ENCODE peak calls at places on chromosome 21, in seven cellular contexts. One of them, this sample, is unnamed.

GRCh38 chr21:38811257-38811656 is 5.5 kb downstream of the ETS2 start:
- DNase-seq in CD8-positive, alpha-beta T cell: no peak
- DNase-seq in GM10248: no peak
- DNase-seq in lung: no peak
- DNase-seq in RWPE1: peak; percentile 79
- DNase-seq in neural crest cell: no peak
- DNase-seq in glutamatergic neuron: no peak
- DNase-seq in this sample: no peak

GRCh38 chr21:34770581-34770980 is 101.8 kb downstream of the CLIC6 start:
- DNase-seq in CD8-positive, alpha-beta T cell: no peak
- DNase-seq in GM10248: no peak
- DNase-seq in lung: no peak
- DNase-seq in RWPE1: no peak
- DNase-seq in neural crest cell: no peak
- DNase-seq in glutamatergic neuron: no peak
- DNase-seq in this sample: no peak

GRCh38 chr21:31798842-31799691 is 67.1 kb upstream of the SCAF4 start:
- DNase-seq in CD8-positive, alpha-beta T cell: no peak
- DNase-seq in GM10248: no peak
- DNase-seq in lung: peak; percentile 31
- DNase-seq in RWPE1: peak; percentile 26
- DNase-seq in neural crest cell: no peak
- DNase-seq in glutamatergic neuron: no peak
- DNase-seq in this sample: no peak

GRCh38 chr21:42830456-42831455 is 48.6 kb downstream of the WDR4 start:
- DNase-seq in CD8-positive, alpha-beta T cell: peak; percentile 56
- DNase-seq in GM10248: no peak
- DNase-seq in lung: no peak
- DNase-seq in RWPE1: no peak
- DNase-seq in neural crest cell: no peak
- DNase-seq in glutamatergic neuron: no peak
- DNase-seq in this sample: peak; percentile 14

GRCh38 chr21:42707207-42707830 is 53.9 kb downstream of the PDE9A start:
- DNase-seq in CD8-positive, alpha-beta T cell: no peak
- DNase-seq in GM10248: no peak
- DNase-seq in lung: no peak
- DNase-seq in RWPE1: no peak
- DNase-seq in neural crest cell: no peak
- DNase-seq in glutamatergic neuron: no peak
- DNase-seq in this sample: no peak

GRCh38 chr21:44300262-44300959 is 558 bp downstream of the PFKL start:
- DNase-seq in CD8-positive, alpha-beta T cell: peak; percentile 76
- DNase-seq in GM10248: peak; percentile 84
- DNase-seq in lung: peak; percentile 74
- DNase-seq in RWPE1: peak; percentile 67
- DNase-seq in neural crest cell: peak; percentile 33
- DNase-seq in glutamatergic neuron: peak; percentile 44
- DNase-seq in this sample: peak; percentile 57

GRCh38 chr21:41605178-41605933 is 97.4 kb upstream of the TMPRSS2 start:
- DNase-seq in CD8-positive, alpha-beta T cell: no peak
- DNase-seq in GM10248: no peak
- DNase-seq in lung: no peak
- DNase-seq in RWPE1: no peak
- DNase-seq in neural crest cell: no peak
- DNase-seq in glutamatergic neuron: no peak
- DNase-seq in this sample: no peak

GRCh38 chr21:26587621-26588260 is 14.7 kb upstream of the CYYR1 start:
- DNase-seq in CD8-positive, alpha-beta T cell: no peak
- DNase-seq in GM10248: no peak
- DNase-seq in lung: no peak
- DNase-seq in RWPE1: peak; percentile 90
- DNase-seq in neural crest cell: no peak
- DNase-seq in glutamatergic neuron: no peak
- DNase-seq in this sample: no peak

GRCh38 chr21:21003701-21004100 is 5.5 kb downstream of the NCAM2 start:
- DNase-seq in CD8-positive, alpha-beta T cell: no peak
- DNase-seq in GM10248: no peak
- DNase-seq in lung: no peak
- DNase-seq in RWPE1: no peak
- DNase-seq in neural crest cell: no peak
- DNase-seq in glutamatergic neuron: no peak
- DNase-seq in this sample: no peak

GRCh38 chr21:15826147-15826780 is 96.5 kb downstream of the USP25 start:
- DNase-seq in CD8-positive, alpha-beta T cell: no peak
- DNase-seq in GM10248: peak; percentile 20
- DNase-seq in lung: no peak
- DNase-seq in RWPE1: peak; percentile 51
- DNase-seq in neural crest cell: no peak
- DNase-seq in glutamatergic neuron: no peak
- DNase-seq in this sample: no peak

GRCh38 chr21:14690886-14691285 is 144.8 kb upstream of the SAMSN1 start:
- DNase-seq in CD8-positive, alpha-beta T cell: no peak
- DNase-seq in GM10248: no peak
- DNase-seq in lung: no peak
- DNase-seq in RWPE1: no peak
- DNase-seq in neural crest cell: no peak
- DNase-seq in glutamatergic neuron: no peak
- DNase-seq in this sample: no peak

GRCh38 chr21:34528131-34528561 is 16.1 kb upstream of the KCNE1 start:
- DNase-seq in CD8-positive, alpha-beta T cell: no peak
- DNase-seq in GM10248: no peak
- DNase-seq in lung: no peak
- DNase-seq in RWPE1: no peak
- DNase-seq in neural crest cell: no peak
- DNase-seq in glutamatergic neuron: no peak
- DNase-seq in this sample: no peak

GRCh38 chr21:30233228-30233627 is 17.3 kb upstream of the CLDN8 start:
- DNase-seq in CD8-positive, alpha-beta T cell: no peak
- DNase-seq in GM10248: no peak
- DNase-seq in lung: no peak
- DNase-seq in RWPE1: no peak
- DNase-seq in neural crest cell: no peak
- DNase-seq in glutamatergic neuron: no peak
- DNase-seq in this sample: no peak

GRCh38 chr21:38669186-38669585 is 136.5 kb upstream of the ETS2 start:
- DNase-seq in CD8-positive, alpha-beta T cell: no peak
- DNase-seq in GM10248: peak; percentile 20
- DNase-seq in lung: no peak
- DNase-seq in RWPE1: peak; percentile 19
- DNase-seq in neural crest cell: no peak
- DNase-seq in glutamatergic neuron: no peak
- DNase-seq in this sample: no peak

GRCh38 chr21:41597811-41598231 is 89.9 kb upstream of the TMPRSS2 start:
- DNase-seq in CD8-positive, alpha-beta T cell: peak; percentile 15
- DNase-seq in GM10248: no peak
- DNase-seq in lung: no peak
- DNase-seq in RWPE1: no peak
- DNase-seq in neural crest cell: no peak
- DNase-seq in glutamatergic neuron: no peak
- DNase-seq in this sample: no peak

GRCh38 chr21:28310711-28311110 is 682.0 kb downstream of the LTN1 start:
- DNase-seq in CD8-positive, alpha-beta T cell: no peak
- DNase-seq in GM10248: no peak
- DNase-seq in lung: no peak
- DNase-seq in RWPE1: no peak
- DNase-seq in neural crest cell: no peak
- DNase-seq in glutamatergic neuron: no peak
- DNase-seq in this sample: no peak

GRCh38 chr21:35113064-35113463 is 64.0 kb upstream of the RUNX1 start:
- DNase-seq in CD8-positive, alpha-beta T cell: no peak
- DNase-seq in GM10248: no peak
- DNase-seq in lung: no peak
- DNase-seq in RWPE1: no peak
- DNase-seq in neural crest cell: no peak
- DNase-seq in glutamatergic neuron: no peak
- DNase-seq in this sample: no peak

GRCh38 chr21:26544208-26544607 is 28.9 kb downstream of the CYYR1 start:
- DNase-seq in CD8-positive, alpha-beta T cell: no peak
- DNase-seq in GM10248: no peak
- DNase-seq in lung: no peak
- DNase-seq in RWPE1: peak; percentile 36
- DNase-seq in neural crest cell: no peak
- DNase-seq in glutamatergic neuron: no peak
- DNase-seq in this sample: no peak

GRCh38 chr21:15788847-15789548 is 59.2 kb downstream of the USP25 start:
- DNase-seq in CD8-positive, alpha-beta T cell: no peak
- DNase-seq in GM10248: no peak
- DNase-seq in lung: no peak
- DNase-seq in RWPE1: peak; percentile 34
- DNase-seq in neural crest cell: no peak
- DNase-seq in glutamatergic neuron: no peak
- DNase-seq in this sample: no peak

GRCh38 chr21:34543017-34543416 is 31.0 kb upstream of the KCNE1 start:
- DNase-seq in CD8-positive, alpha-beta T cell: no peak
- DNase-seq in GM10248: no peak
- DNase-seq in lung: no peak
- DNase-seq in RWPE1: no peak
- DNase-seq in neural crest cell: no peak
- DNase-seq in glutamatergic neuron: no peak
- DNase-seq in this sample: no peak

GRCh38 chr21:38819719-38820147 is 14.0 kb downstream of the ETS2 start:
- DNase-seq in CD8-positive, alpha-beta T cell: no peak
- DNase-seq in GM10248: no peak
- DNase-seq in lung: peak; percentile 74
- DNase-seq in RWPE1: peak; percentile 85
- DNase-seq in neural crest cell: no peak
- DNase-seq in glutamatergic neuron: no peak
- DNase-seq in this sample: no peak

GRCh38 chr21:26806734-26807372 is 38.4 kb downstream of the ADAMTS1 start:
- DNase-seq in CD8-positive, alpha-beta T cell: no peak
- DNase-seq in GM10248: no peak
- DNase-seq in lung: no peak
- DNase-seq in RWPE1: peak; percentile 24
- DNase-seq in neural crest cell: no peak
- DNase-seq in glutamatergic neuron: no peak
- DNase-seq in this sample: no peak

GRCh38 chr21:43289966-43290365 is 121.2 kb downstream of the CRYAA start:
- DNase-seq in CD8-positive, alpha-beta T cell: no peak
- DNase-seq in GM10248: no peak
- DNase-seq in lung: no peak
- DNase-seq in RWPE1: no peak
- DNase-seq in neural crest cell: no peak
- DNase-seq in glutamatergic neuron: no peak
- DNase-seq in this sample: no peak

GRCh38 chr21:38471766-38472165 is 26.5 kb downstream of the ERG start:
- DNase-seq in CD8-positive, alpha-beta T cell: no peak
- DNase-seq in GM10248: no peak
- DNase-seq in lung: no peak
- DNase-seq in RWPE1: no peak
- DNase-seq in neural crest cell: no peak
- DNase-seq in glutamatergic neuron: no peak
- DNase-seq in this sample: no peak

GRCh38 chr21:9760398-9761074 is 760.8 kb upstream of the TPTE start:
- DNase-seq in CD8-positive, alpha-beta T cell: no peak
- DNase-seq in GM10248: no peak
- DNase-seq in lung: no peak
- DNase-seq in RWPE1: no peak
- DNase-seq in neural crest cell: no peak
- DNase-seq in glutamatergic neuron: no peak
- DNase-seq in this sample: no peak

DNA sequence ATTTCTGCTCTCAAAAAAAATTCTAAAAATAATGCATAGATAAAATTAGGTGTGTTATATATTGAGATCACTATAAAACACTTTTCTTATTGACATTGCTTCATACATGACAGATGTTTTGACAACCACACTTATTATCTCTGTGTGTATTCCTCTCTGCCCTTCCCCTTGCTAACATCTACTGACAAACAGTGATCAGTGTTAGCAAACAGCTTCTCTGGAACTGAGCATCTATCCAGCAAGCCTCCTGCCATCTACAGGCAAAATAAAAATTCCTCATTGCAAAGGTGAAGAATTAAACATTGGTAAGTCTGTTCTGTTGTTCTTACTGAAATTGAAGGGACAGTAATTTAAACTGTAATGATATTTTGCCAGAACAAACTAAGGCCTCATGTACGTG is 2153.9 kb downstream of the NCAM2 start:
- DNase-seq in CD8-positive, alpha-beta T cell: no peak
- DNase-seq in GM10248: no peak
- DNase-seq in lung: no peak
- DNase-seq in RWPE1: no peak
- DNase-seq in neural crest cell: no peak
- DNase-seq in glutamatergic neuron: no peak
- DNase-seq in this sample: no peak
- TF ChIP-seq CTCF in CD8-positive, alpha-beta T cell: no peak
- TF ChIP-seq CTCF in GM10248: no peak
- TF ChIP-seq CTCF in lung: no peak
- TF ChIP-seq CTCF in RWPE1: no peak
- TF ChIP-seq CTCF in neural crest cell: no peak
- TF ChIP-seq CTCF in glutamatergic neuron: no peak
- TF ChIP-seq CTCF in this sample: no peak

DNA sequence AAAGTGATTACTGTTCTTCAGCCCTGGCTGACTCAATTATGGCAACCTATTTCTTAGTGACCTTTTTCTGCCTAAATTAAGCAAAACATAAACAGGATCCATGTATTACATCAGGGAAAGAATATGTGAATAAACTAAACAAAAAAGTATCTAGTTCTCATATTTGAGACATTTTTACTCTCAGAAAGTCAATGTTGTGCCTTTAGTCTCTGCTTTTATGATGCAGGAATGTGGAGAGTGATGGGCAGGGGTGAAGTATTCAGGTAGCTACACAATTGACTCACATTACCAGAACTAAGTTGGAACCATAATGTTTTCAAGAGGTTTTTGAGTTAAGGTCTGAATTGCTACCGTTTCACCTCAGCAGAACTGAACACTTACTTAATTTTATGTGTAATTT is 462.7 kb upstream of the CXADR start:
- DNase-seq in CD8-positive, alpha-beta T cell: no peak
- DNase-seq in GM10248: no peak
- DNase-seq in lung: no peak
- DNase-seq in RWPE1: no peak
- DNase-seq in neural crest cell: no peak
- DNase-seq in glutamatergic neuron: no peak
- DNase-seq in this sample: no peak
- TF ChIP-seq CTCF in CD8-positive, alpha-beta T cell: no peak
- TF ChIP-seq CTCF in GM10248: no peak
- TF ChIP-seq CTCF in lung: no peak
- TF ChIP-seq CTCF in RWPE1: no peak
- TF ChIP-seq CTCF in neural crest cell: no peak
- TF ChIP-seq CTCF in glutamatergic neuron: no peak
- TF ChIP-seq CTCF in this sample: no peak

DNA sequence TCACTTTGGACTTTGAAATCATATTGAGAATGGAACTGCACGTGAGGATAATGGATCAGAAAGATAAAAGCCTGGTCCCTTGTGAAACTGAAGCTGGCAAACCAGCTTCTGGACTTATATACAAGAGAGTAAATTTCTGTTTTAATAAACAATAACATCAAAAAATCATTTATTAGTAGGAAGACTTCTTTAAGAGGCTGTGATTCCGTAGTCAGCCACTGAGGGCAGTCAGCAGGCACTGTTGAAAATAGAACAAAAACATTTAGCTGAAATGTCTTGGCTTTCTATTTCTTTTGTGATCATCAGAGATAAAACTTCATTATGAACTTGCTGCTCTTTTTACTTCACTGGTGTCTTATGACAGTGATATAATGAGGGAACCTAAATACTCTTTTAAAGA is 489.4 kb downstream of the PCP4 start:
- DNase-seq in CD8-positive, alpha-beta T cell: no peak
- DNase-seq in GM10248: no peak
- DNase-seq in lung: no peak
- DNase-seq in RWPE1: no peak
- DNase-seq in neural crest cell: no peak
- DNase-seq in glutamatergic neuron: no peak
- DNase-seq in this sample: no peak
- TF ChIP-seq CTCF in CD8-positive, alpha-beta T cell: no peak
- TF ChIP-seq CTCF in GM10248: no peak
- TF ChIP-seq CTCF in lung: no peak
- TF ChIP-seq CTCF in RWPE1: no peak
- TF ChIP-seq CTCF in neural crest cell: peak; percentile 41
- TF ChIP-seq CTCF in glutamatergic neuron: peak; percentile 24
- TF ChIP-seq CTCF in this sample: no peak

GRCh38 chr21:45640888-45641479 is 2.5 kb upstream of the PCBP3 start:
- DNase-seq in CD8-positive, alpha-beta T cell: no peak
- DNase-seq in GM10248: no peak
- DNase-seq in lung: no peak
- DNase-seq in RWPE1: peak; percentile 33
- DNase-seq in neural crest cell: no peak
- DNase-seq in glutamatergic neuron: peak; percentile 61
- DNase-seq in this sample: no peak
- TF ChIP-seq CTCF in CD8-positive, alpha-beta T cell: no peak
- TF ChIP-seq CTCF in GM10248: no peak
- TF ChIP-seq CTCF in lung: no peak
- TF ChIP-seq CTCF in RWPE1: no peak
- TF ChIP-seq CTCF in neural crest cell: peak; percentile 20
- TF ChIP-seq CTCF in glutamatergic neuron: no peak
- TF ChIP-seq CTCF in this sample: no peak